ENCODE peak calls at places on chromosomes 7 and 10, in five cellular contexts. A is CD8-positive, alpha-beta T cell; I is astrocyte; Q is hepatocyte; W is cardiac muscle cell. M is an unnamed sample.
A peak's percentile ranks its signal among the peaks of the same experiment; 100 is the strongest.

GRCh38 chr7:25519962-25520562 is 291.8 kb upstream of the NPVF start:
- DNase-seq in A (no peak), I (no peak), Q (no peak), W (no peak), M (no peak)

GRCh38 chr7:104862719-104863118 is 151.3 kb upstream of the KMT2E start:
- DNase-seq in A (no peak), I (no peak), Q (peak; percentile 34), W (peak; percentile 45), M (no peak)

GRCh38 chr10:6228010-6228511 is 25.3 kb downstream of the PFKFB3 start:
- DNase-seq in A (no peak), I (peak; percentile 88), Q (no peak), W (no peak), M (peak; percentile 57)

GRCh38 chr10:67933199-67933598 is 48.7 kb downstream of the SIRT1 start:
- DNase-seq in A (no peak), I (no peak), Q (no peak), W (no peak), M (no peak)

GRCh38 chr7:29609162-29610030 is 45.8 kb downstream of the PRR15 start:
- DNase-seq in A (no peak), I (peak; percentile 60), Q (peak; percentile 61), W (peak; percentile 30), M (no peak)

GRCh38 chr10:63703740-63704345 is 182.6 kb downstream of the REEP3 start:
- DNase-seq in A (no peak), I (no peak), Q (no peak), W (no peak), M (no peak)

GRCh38 chr10:31340343-31340742 is 21.3 kb downstream of the ZEB1 start:
- DNase-seq in A (no peak), I (no peak), Q (peak; percentile 5), W (no peak), M (no peak)

GRCh38 chr10:58752665-58753064 is 240.0 kb downstream of the BICC1 start:
- DNase-seq in A (no peak), I (no peak), Q (no peak), W (no peak), M (no peak)

GRCh38 chr7:150755473-150756099 is 18.4 kb downstream of the GIMAP5 start:
- DNase-seq in A (peak; percentile 42), I (no peak), Q (no peak), W (no peak), M (no peak)

GRCh38 chr10:102152545-102152890 is 329 bp downstream of the NOLC1 start:
- DNase-seq in A (no peak), I (no peak), Q (peak; percentile 31), W (peak; percentile 23), M (peak; percentile 9)

GRCh38 chr7:116438274-116438673 is 61.3 kb upstream of the CAV2 start:
- DNase-seq in A (no peak), I (no peak), Q (peak; percentile 58), W (no peak), M (no peak)

GRCh38 chr10:121043124-121043849 is 192.1 kb downstream of the WDR11 start:
- DNase-seq in A (no peak), I (no peak), Q (peak; percentile 36), W (no peak), M (no peak)

GRCh38 chr7:129835436-129836020 is 117.2 kb downstream of the UBE2H start:
- DNase-seq in A (no peak), I (no peak), Q (no peak), W (no peak), M (no peak)

GRCh38 chr10:12333382-12334185 is 15.8 kb upstream of the CAMK1D start:
- DNase-seq in A (no peak), I (peak; percentile 98), Q (peak; percentile 79), W (no peak), M (no peak)
- H3K27ac ChIP-seq in A (no peak overlapping the region), I (peak overlapping the region; percentile 100), Q (peak overlapping the region; percentile 50), W (no peak overlapping the region), M (no peak overlapping the region)

DNA sequence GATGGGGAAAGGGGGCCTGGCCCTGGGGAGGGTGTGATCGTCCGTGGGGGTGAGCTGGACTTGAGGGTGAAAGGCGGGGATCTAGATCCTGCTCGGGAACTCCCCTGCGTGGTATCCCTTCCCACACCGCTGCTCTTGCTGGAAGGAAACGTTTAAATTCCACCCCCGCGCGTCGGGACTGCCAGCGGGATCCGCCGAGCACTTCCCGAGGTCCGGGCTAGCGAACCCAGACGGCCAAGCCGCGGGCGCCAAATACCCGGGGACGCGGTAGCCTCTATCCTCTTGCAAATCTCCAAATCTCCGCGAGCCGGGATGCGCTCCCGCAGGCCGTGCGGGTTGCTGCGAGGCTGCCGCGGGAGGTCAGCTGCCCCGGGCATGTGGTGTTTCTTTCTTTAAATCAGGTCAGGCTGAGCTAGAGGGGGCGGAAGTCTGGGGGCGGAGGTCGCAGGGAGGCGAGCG is 904 bp downstream of the NPTX2 start:
- DNase-seq in A (no peak), I (no peak), Q (no peak), W (no peak), M (no peak)
- H3K27ac ChIP-seq in A (no peak overlapping the region), I (no peak overlapping the region), Q (no peak overlapping the region), W (no peak overlapping the region), M (no peak overlapping the region)

DNA sequence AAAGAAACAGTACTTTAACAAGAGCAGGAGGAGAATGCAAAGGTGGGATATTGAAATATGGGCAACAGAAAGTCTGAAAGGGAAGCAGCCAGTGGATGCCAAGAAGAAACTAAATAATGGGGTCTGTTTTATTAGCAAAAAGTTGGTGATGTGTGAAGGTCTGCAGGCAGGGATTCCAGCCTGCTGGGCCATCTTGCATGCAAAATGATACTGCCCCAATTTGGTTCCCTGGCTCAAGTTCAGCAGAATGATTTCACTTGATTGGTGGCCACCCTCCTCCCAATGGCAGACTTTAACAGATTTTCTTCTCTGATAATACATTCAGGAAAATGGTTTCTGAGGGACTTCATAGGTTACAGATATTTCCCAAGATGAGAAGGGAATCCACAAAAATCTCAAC is 32.5 kb upstream of the ADD3 start:
- DNase-seq in A (no peak), I (no peak), Q (no peak), W (no peak), M (no peak)
- H3K27ac ChIP-seq in A (no peak overlapping the region), I (no peak overlapping the region), Q (peak overlapping the region; percentile 97), W (no peak overlapping the region), M (no peak overlapping the region)

DNA sequence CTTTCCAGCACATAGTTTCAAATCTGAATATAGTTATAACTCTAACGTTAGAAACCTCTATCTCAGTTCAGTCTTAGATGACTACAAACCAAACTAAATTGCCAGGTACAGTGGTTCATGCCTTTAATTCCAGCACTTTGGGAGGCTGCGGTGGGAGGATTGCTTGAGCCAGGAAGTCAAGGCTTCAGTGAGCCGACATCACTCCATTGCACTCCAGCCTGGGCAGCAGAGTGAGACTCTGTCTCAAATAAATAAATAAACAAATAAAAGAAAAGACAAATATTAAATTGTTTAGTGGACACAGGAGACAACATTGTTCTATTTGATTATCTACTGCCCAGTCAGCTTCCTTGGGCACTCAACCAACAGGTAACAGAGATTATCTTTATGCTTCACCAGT is 15.8 kb downstream of the HDAC9 start:
- DNase-seq in A (no peak), I (no peak), Q (no peak), W (no peak), M (no peak)
- H3K27ac ChIP-seq in A (no peak overlapping the region), I (peak overlapping the region; percentile 100), Q (no peak overlapping the region), W (no peak overlapping the region), M (no peak overlapping the region)

GRCh38 chr7:97005764-97006145 is 402 bp downstream of the DLX6 start:
- DNase-seq in A (no peak), I (no peak), Q (no peak), W (no peak), M (no peak)

GRCh38 chr7:97006146-97006950 is 995 bp downstream of the DLX6 start:
- DNase-seq in A (no peak), I (peak; percentile 1), Q (peak; percentile 59), W (peak; percentile 75), M (no peak)

GRCh38 chr7:97004931-97005763 is at the start of gene DLX6:
- DNase-seq in A (no peak), I (no peak), Q (peak; percentile 87), W (peak; percentile 78), M (peak; percentile 64)

GRCh38 chr7:97008275-97008917 is 3.0 kb downstream of the DLX6 start:
- DNase-seq in A (no peak), I (no peak), Q (no peak), W (no peak), M (no peak)

GRCh38 chr7:97006951-97007861 is 1.9 kb downstream of the DLX6 start:
- DNase-seq in A (no peak), I (no peak), Q (no peak), W (no peak), M (no peak)
- H3K27ac ChIP-seq in A (no peak overlapping the region), I (no peak overlapping the region), Q (peak overlapping the region; percentile 87), W (no peak overlapping the region), M (peak overlapping the region; percentile 47)

GRCh38 chr7:142602183-142602582 is 147.1 kb upstream of the PRSS1 start:
- DNase-seq in A (no peak), I (no peak), Q (no peak), W (no peak), M (no peak)
- H3K27ac ChIP-seq in A (no peak overlapping the region), I (no peak overlapping the region), Q (no peak overlapping the region), W (no peak overlapping the region), M (no peak overlapping the region)

GRCh38 chr7:33698006-33698405 is 207.3 kb upstream of the BMPER start:
- DNase-seq in A (no peak), I (no peak), Q (peak; percentile 28), W (no peak), M (no peak)

GRCh38 chr7:33701189-33701740 is 204.1 kb upstream of the BMPER start:
- DNase-seq in A (no peak), I (no peak), Q (no peak), W (no peak), M (no peak)

GRCh38 chr7:33701927-33702326 is 203.4 kb upstream of the BMPER start:
- DNase-seq in A (no peak), I (no peak), Q (no peak), W (no peak), M (no peak)

GRCh38 chr7:33700001-33700899 is 205.1 kb upstream of the BMPER start:
- DNase-seq in A (no peak), I (no peak), Q (no peak), W (no peak), M (no peak)

DNA sequence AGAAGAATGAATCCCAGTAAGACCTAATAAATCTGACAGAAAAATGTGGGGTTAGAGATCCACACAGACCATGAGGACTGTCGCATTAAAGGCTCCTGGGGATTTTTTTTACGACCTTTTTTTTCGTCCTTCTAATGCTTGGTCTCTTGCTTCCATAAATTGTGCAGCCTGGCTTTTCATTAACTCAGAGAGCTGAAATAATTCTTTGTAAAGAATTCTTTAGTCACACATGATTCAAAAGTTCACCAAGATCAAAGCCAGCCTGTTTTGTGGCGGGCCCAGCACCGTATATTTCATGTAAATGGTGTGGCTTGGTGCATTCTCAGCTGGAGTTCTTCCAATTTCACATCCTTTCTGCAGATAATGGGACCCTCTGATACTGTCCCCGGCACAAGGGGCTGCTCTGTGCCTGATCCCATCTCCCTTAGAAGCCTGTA is 206.6 kb upstream of the BMPER start:
- DNase-seq in A (no peak), I (no peak), Q (peak; percentile 49), W (no peak), M (no peak)
- H3K27ac ChIP-seq in A (no peak overlapping the region), I (no peak overlapping the region), Q (peak overlapping the region; percentile 78), W (no peak overlapping the region), M (no peak overlapping the region)

DNA sequence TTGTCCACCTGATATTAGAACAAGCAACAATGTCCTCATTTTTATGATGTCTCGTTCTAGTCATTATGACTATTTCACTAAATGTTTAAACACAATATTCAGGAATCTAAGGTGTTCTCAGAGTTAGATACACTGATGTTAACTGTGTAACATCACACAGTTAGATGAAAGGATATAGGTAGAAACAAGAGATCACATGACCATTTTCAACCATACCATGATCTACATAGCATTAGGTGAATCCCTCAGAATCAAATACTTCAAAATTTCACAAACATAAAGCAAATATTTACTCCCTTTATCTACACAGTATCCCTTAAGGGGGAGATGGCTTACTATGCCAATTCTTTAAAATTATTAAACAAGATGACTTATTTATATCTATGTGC is 90.3 kb downstream of the ANK3 start:
- DNase-seq in A (no peak), I (no peak), Q (no peak), W (no peak), M (no peak)
- H3K27ac ChIP-seq in A (no peak overlapping the region), I (no peak overlapping the region), Q (no peak overlapping the region), W (peak overlapping the region; percentile 98), M (peak overlapping the region; percentile 42)